ENCODE peak calls at places on chromosomes 5 and 9, in eight cellular contexts. H, R, Q, S, Y, D, I and N are unnamed samples.

GRCh38 chr5:109997191-109997590 is 307.5 kb downstream of the MAN2A1 start:
- DNase-seq in H (no peak), R (no peak), Q (no peak), S (no peak), Y (no peak), D (no peak), I (no peak), N (no peak)

GRCh38 chr5:72561407-72561972 is 54.3 kb upstream of the ZNF366 start:
- DNase-seq in H (no peak), R (no peak), Q (no peak), S (no peak), Y (no peak), D (no peak), I (no peak), N (no peak)

GRCh38 chr9:26789959-26790358 is 102.6 kb downstream of the CAAP1 start:
- DNase-seq in H (no peak), R (no peak), Q (no peak), S (no peak), Y (no peak), D (no peak), I (no peak), N (peak; percentile 35)

GRCh38 chr5:176542135-176542595 is 5.0 kb upstream of the RNF44 start:
- DNase-seq in H (no peak), R (peak; percentile 46), Q (no peak), S (no peak), Y (no peak), D (peak; percentile 81), I (no peak), N (no peak)

GRCh38 chr9:117160254-117160653 is 254.6 kb downstream of the ASTN2 start:
- DNase-seq in H (no peak), R (no peak), Q (no peak), S (no peak), Y (no peak), D (no peak), I (no peak), N (peak; percentile 8)

GRCh38 chr5:181041043-181041442 is 977 bp downstream of the BTNL9 start:
- DNase-seq in H (no peak), R (no peak), Q (no peak), S (no peak), Y (no peak), D (no peak), I (no peak), N (no peak)

GRCh38 chr9:35253075-35253474 is 91.3 kb downstream of the UNC13B start:
- DNase-seq in H (no peak), R (no peak), Q (no peak), S (no peak), Y (no peak), D (no peak), I (no peak), N (no peak)

GRCh38 chr5:123206618-123207320 is 117.7 kb downstream of the PRDM6 start:
- DNase-seq in H (no peak), R (no peak), Q (peak; percentile 71), S (peak; percentile 62), Y (no peak), D (no peak), I (no peak), N (peak; percentile 53)

GRCh38 chr9:101307041-101307440 is 77.8 kb downstream of the BAAT start:
- DNase-seq in H (peak; percentile 15), R (no peak), Q (no peak), S (no peak), Y (no peak), D (no peak), I (no peak), N (no peak)

GRCh38 chr5:120624021-120624563 is 160.0 kb downstream of the PRR16 start:
- DNase-seq in H (no peak), R (no peak), Q (peak; percentile 41), S (no peak), Y (no peak), D (no peak), I (no peak), N (peak; percentile 80)

GRCh38 chr5:131384616-131385214 is 120.9 kb downstream of the CDC42SE2 start:
- DNase-seq in H (no peak), R (no peak), Q (no peak), S (no peak), Y (no peak), D (no peak), I (no peak), N (no peak)

GRCh38 chr5:164191240-164191639 is 685.8 kb downstream of the MAT2B start:
- DNase-seq in H (peak; percentile 27), R (no peak), Q (peak; percentile 1), S (no peak), Y (peak; percentile 14), D (no peak), I (no peak), N (peak; percentile 61)

GRCh38 chr9:15244001-15244441 is 63.0 kb downstream of the TTC39B start:
- DNase-seq in H (no peak), R (no peak), Q (peak; percentile 60), S (peak; percentile 30), Y (no peak), D (no peak), I (no peak), N (peak; percentile 77)

GRCh38 chr5:149639718-149640117 is 58.4 kb downstream of the ARHGEF37 start:
- DNase-seq in H (no peak), R (no peak), Q (no peak), S (no peak), Y (no peak), D (no peak), I (no peak), N (no peak)

GRCh38 chr5:135747824-135748223 is 86.6 kb upstream of the SLC25A48 start:
- DNase-seq in H (no peak), R (no peak), Q (no peak), S (no peak), Y (no peak), D (no peak), I (no peak), N (no peak)

GRCh38 chr9:127422133-127422782 is 1.9 kb upstream of the ZNF79 start:
- DNase-seq in H (no peak), R (no peak), Q (no peak), S (no peak), Y (no peak), D (no peak), I (no peak), N (no peak)

GRCh38 chr9:127423934-127424668 is at the start of gene ZNF79:
- DNase-seq in H (peak; percentile 95), R (peak; percentile 81), Q (peak; percentile 88), S (peak; percentile 91), Y (peak; percentile 87), D (peak; percentile 95), I (peak; percentile 77), N (peak; percentile 95)

GRCh38 chr9:127422787-127423186 is 1.4 kb upstream of the ZNF79 start:
- DNase-seq in H (no peak), R (no peak), Q (no peak), S (no peak), Y (no peak), D (no peak), I (no peak), N (no peak)

GRCh38 chr9:127424669-127424986 is 446 bp downstream of the ZNF79 start:
- DNase-seq in H (no peak), R (no peak), Q (no peak), S (no peak), Y (no peak), D (peak; percentile 57), I (no peak), N (peak; percentile 41)

DNA sequence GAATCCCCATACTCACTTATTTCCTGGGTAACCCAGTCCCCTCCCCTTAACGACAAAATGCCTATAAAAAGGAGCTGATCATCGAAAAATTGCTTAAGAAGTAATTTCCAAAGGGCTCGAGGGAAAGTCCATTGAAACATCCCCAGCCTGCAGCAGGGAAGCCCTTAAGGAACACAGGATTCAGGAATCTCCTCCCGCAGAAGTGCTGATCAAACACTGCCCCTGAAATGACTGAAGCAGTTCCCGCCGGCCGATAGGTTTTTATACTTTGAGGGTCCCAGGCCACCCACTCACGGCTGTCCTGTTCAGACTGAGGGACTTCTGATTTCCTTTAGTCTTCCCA is 620 bp upstream of the ZNF79 start:
- DNase-seq in H (no peak), R (no peak), Q (no peak), S (no peak), Y (no peak), D (no peak), I (no peak), N (no peak)
- H3K4me3 ChIP-seq in H (peak overlapping the region; percentile 69), R (peak overlapping the region; percentile 96), Q (peak overlapping the region; percentile 96), S (peak overlapping the region; percentile 95), Y (peak overlapping the region; percentile 97), D (peak overlapping the region; percentile 98), I (peak overlapping the region; percentile 94), N (peak overlapping the region; percentile 82)

GRCh38 chr9:137453643-137454081 is 5.5 kb downstream of the NSMF start:
- DNase-seq in H (peak; percentile 67), R (peak; percentile 41), Q (peak; percentile 63), S (peak; percentile 53), Y (peak; percentile 41), D (peak; percentile 75), I (no peak), N (peak; percentile 87)
- H3K4me3 ChIP-seq in H (no peak overlapping the region), R (no peak overlapping the region), Q (peak overlapping the region; percentile 45), S (peak overlapping the region; percentile 47), Y (peak overlapping the region; percentile 34), D (no peak overlapping the region), I (no peak overlapping the region), N (peak overlapping the region; percentile 54)

DNA sequence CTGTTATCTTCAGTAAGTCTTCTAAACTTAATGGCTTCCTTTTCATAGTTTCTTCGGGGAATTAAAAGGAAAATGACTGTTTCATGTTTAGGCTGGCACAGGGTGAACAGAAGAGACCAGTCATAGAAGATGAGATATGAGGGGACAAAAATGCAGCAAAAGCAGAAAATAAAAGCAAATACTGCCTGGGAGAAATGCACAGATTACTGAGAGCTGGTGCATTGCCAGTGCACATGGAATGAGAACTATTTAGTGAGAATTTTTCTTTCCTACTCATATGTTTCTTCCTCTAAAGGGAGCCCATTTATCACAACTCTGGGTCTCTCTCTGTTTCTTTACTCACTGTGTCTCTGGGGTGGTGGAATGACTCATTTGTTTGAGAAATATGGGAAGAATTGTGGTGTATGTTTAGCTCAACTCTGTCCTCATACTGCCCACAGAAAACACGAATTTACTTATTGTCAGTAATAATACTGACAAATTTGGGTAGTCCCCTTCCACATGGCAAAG is 25.9 kb upstream of the ANKRD55 start:
- DNase-seq in H (no peak), R (no peak), Q (peak; percentile 98), S (peak; percentile 90), Y (peak; percentile 63), D (no peak), I (peak; percentile 43), N (peak; percentile 97)
- H3K4me3 ChIP-seq in H (no peak overlapping the region), R (no peak overlapping the region), Q (no peak overlapping the region), S (no peak overlapping the region), Y (no peak overlapping the region), D (no peak overlapping the region), I (no peak overlapping the region), N (peak overlapping the region; percentile 8)

DNA sequence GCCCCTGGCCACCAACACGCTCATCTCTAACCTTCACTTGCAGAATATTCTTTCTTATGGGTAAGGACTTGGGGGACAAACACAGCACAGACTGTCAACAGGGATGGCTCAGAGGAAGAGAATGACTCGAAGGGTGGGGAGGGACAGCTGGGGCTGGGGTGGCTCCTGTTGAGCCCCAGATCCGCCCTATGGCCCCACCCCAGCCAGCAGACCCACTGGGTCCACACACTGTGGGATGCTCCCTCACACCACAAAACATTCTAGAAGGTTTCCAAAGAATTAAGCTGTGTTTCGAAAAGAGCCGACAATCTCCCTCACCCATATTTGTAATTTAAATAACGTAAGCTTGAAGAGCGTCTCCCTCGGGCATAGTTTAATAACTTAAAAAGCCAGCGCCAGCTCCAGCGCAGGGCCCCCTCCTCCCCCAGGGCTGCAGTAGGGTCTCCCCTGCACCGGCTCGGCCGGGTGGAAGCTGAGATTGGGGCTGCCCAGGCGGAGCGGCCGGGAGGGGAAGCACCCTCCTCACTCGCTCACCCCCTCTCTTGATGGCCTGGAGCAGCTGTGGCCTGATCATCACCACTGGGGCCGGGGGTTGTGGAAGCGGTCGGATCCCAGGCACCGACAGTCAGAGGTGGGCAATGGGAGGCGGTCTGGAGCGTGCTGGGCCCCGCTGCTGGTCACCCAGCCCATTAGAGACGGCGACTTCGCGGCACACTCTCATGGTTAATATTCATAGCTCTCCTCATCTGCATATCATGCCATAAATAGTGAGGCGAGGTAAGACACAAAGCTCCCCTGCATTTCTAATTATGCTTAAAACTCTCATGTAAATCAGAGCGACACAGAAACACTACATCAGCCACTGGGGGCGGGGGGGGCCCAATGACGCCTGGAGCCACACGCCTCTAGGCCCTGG is 37.6 kb downstream of the NACC2 start:
- DNase-seq in H (no peak), R (no peak), Q (no peak), S (no peak), Y (no peak), D (no peak), I (no peak), N (no peak)
- H3K4me3 ChIP-seq in H (no peak overlapping the region), R (no peak overlapping the region), Q (no peak overlapping the region), S (no peak overlapping the region), Y (no peak overlapping the region), D (no peak overlapping the region), I (no peak overlapping the region), N (no peak overlapping the region)